ENCODE peak calls at places on chromosomes 1 and 21, in seven cellular contexts. E is HCT116, U is SK-N-SH, L is GM12878, C is K562, M is HepG2, J is H1. A is an unnamed sample.

GRCh38 chr1:34898220-34898820 is 31.1 kb downstream of the DLGAP3 start:
- DNase-seq in E (no peak), U (no peak), L (no peak), C (no peak), M (no peak), J (peak), A (no peak)

GRCh38 chr1:211724711-211725196 is 49.3 kb upstream of the NEK2 start:
- DNase-seq in E (no peak), U (no peak), L (no peak), C (no peak), M (peak), J (no peak), A (no peak)

GRCh38 chr1:94739521-94740061 is 80.6 kb upstream of the SLC44A3 start:
- DNase-seq in E (no peak), U (no peak), L (no peak), C (no peak), M (no peak), J (no peak), A (no peak)

GRCh38 chr1:33000427-33001026 is 35.9 kb upstream of the RNF19B start:
- DNase-seq in E (no peak), U (no peak), L (no peak), C (no peak), M (no peak), J (no peak), A (no peak)

GRCh38 chr1:23381233-23381885 is 11.7 kb upstream of the ZNF436 start:
- DNase-seq in E (no peak), U (no peak), L (no peak), C (no peak), M (no peak), J (no peak), A (no peak)

GRCh38 chr1:23556661-23557470 is 2.4 kb downstream of the ID3 start:
- DNase-seq in E (peak), U (no peak), L (no peak), C (no peak), M (peak), J (no peak), A (peak)

GRCh38 chr1:192224386-192224785 is 66.1 kb downstream of the RGS18 start:
- DNase-seq in E (no peak), U (no peak), L (no peak), C (no peak), M (no peak), J (no peak), A (no peak)

GRCh38 chr1:167467126-167467725 is 51.1 kb downstream of the CD247 start:
- DNase-seq in E (no peak), U (no peak), L (no peak), C (no peak), M (no peak), J (no peak), A (no peak)

GRCh38 chr1:174116042-174116441 is 43.3 kb upstream of the RABGAP1L start:
- DNase-seq in E (no peak), U (no peak), L (no peak), C (no peak), M (peak), J (no peak), A (no peak)

GRCh38 chr1:207181838-207182237 is 77.8 kb downstream of the C4BPA start:
- DNase-seq in E (no peak), U (no peak), L (no peak), C (no peak), M (no peak), J (no peak), A (no peak)

GRCh38 chr1:30106125-30106524 is 617.3 kb downstream of the MATN1 start:
- DNase-seq in E (no peak), U (peak), L (no peak), C (peak), M (peak), J (peak), A (no peak)

GRCh38 chr1:46532498-46533178 is 18.8 kb downstream of the KNCN start:
- DNase-seq in E (no peak), U (peak), L (no peak), C (peak), M (no peak), J (peak), A (peak)
- TF ChIP-seq JUND in E (no peak), U (no peak), L (no peak), C (peak), M (no peak), J (no peak), A (no peak)

DNA sequence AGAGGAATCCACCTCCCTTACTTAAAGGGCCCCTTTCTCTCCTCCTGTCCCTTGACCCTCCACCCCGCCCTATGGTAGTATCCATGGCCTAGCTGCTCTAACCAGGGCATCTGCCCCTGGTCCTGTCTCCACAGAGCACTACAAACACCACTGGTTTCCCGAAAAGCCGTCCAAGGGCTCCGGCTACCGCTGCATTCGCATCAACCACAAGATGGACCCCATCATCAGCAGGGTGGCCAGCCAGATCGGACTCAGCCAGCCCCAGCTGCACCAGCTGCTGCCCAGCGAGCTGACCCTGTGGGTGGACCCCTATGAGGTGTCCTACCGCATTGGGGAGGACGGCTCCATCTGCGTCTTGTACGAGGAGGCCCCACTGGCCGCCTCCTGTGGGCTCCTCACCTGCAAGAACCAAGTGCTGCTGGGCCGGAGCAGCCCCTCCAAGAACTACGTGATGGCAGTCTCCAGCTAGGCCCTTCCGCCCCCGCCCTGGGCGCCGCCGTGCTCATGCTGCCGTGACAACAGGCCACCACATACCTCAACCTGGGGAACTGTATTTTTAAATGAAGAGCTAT is 1.7 kb downstream of the BTG2 start:
- DNase-seq in E (no peak), U (no peak), L (no peak), C (no peak), M (no peak), J (peak), A (no peak)
- TF ChIP-seq JUND in E (no peak), U (no peak), L (no peak), C (no peak), M (no peak), J (no peak), A (no peak)

DNA sequence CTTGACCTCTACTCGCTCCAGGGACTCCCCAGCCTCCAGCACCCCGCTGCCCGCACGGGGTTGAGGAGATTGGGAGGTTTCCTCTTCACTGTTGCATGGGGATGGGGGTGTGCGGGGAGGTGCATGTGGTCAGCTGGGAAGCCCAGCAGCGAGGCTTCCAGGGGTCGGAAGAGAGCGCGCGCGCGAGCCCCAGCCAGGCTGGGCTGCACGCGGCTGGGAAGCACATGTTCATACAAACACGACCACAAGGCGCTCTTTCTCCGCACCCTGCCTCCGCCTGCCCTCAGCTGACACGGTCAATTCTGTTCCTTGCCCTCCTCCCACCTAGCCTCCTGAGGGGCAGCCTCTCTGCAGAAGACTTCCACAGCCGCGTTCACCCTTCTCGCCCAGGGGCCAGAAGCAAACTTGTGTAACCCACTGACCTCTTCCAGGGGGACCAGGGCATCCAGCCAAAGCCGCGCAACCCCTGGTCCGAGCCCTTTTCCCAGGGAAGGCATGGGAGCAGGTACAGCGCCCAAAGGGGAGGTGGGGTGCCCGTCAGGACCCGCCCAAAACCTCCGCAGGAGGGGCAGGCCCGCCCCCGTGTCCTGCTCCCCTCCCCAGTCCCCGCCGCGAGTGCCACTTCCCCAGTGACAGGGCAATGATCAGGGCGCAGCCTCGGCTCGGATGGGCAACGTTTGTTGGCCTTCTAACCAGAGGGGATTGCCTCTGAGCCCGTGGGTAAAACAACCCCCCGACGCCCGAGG is 1.3 kb downstream of the COL24A1 start:
- DNase-seq in E (no peak), U (peak), L (no peak), C (peak), M (no peak), J (peak), A (no peak)
- TF ChIP-seq JUND in E (no peak), U (no peak), L (no peak), C (no peak), M (no peak), J (no peak), A (no peak)

GRCh38 chr1:148263128-148263905 is 111.2 kb upstream of the NBPF11 start:
- DNase-seq in E (peak), U (peak), L (peak), C (peak), M (peak), J (peak), A (peak)

GRCh38 chr1:148263906-148264255 is 111.8 kb upstream of the NBPF11 start:
- DNase-seq in E (no peak), U (no peak), L (no peak), C (no peak), M (no peak), J (peak), A (no peak)

DNA sequence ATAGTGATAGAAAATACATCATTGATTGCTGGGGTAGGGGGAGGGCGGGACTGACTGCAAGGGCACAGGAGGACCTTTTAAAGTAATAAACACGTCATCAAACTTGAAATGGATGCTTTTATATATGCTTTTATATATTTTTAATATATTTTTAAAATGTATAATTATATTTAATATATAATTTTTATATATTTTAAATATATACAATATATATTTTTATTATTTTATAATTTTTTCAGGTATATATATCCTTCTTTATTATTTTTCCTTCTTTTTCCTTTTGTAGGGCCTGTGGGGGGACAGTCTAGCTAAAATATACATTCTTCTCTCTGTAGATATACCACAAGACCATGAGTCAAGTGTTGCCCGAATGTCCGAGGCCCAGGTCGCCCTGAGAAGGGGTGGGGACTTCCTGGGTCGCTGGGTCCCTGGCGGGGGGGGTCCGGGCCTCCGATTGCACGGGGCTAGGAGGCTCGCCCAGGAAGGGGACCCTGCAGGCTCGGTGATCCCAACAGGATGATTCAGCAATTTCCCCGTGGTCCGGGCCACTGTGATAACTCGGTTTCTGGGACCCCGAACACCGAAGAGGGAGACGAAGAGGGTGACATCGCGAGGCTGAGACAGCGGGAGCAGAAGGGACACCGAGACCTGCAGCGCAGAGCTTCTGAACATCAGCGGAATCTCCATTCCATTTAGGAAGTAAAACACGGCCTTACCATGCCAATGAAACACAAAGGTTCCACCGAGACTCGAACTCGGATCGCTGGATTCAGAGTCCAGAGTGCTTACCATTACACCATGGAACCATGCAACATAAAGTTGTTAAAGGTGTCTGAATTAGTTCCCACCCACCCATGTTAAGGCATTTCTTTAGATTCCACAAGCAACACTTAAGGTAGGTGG is 112.5 kb upstream of the NBPF11 start:
- DNase-seq in E (peak), U (no peak), L (no peak), C (peak), M (no peak), J (peak), A (no peak)
- TF ChIP-seq JUND in E (no peak), U (no peak), L (no peak), C (no peak), M (no peak), J (no peak), A (no peak)

GRCh38 chr1:161848676-161849075 is 82.6 kb downstream of the ATF6 start:
- DNase-seq in E (no peak), U (no peak), L (no peak), C (no peak), M (no peak), J (no peak), A (no peak)
- TF ChIP-seq JUND in E (no peak), U (no peak), L (no peak), C (no peak), M (no peak), J (no peak), A (no peak)

DNA sequence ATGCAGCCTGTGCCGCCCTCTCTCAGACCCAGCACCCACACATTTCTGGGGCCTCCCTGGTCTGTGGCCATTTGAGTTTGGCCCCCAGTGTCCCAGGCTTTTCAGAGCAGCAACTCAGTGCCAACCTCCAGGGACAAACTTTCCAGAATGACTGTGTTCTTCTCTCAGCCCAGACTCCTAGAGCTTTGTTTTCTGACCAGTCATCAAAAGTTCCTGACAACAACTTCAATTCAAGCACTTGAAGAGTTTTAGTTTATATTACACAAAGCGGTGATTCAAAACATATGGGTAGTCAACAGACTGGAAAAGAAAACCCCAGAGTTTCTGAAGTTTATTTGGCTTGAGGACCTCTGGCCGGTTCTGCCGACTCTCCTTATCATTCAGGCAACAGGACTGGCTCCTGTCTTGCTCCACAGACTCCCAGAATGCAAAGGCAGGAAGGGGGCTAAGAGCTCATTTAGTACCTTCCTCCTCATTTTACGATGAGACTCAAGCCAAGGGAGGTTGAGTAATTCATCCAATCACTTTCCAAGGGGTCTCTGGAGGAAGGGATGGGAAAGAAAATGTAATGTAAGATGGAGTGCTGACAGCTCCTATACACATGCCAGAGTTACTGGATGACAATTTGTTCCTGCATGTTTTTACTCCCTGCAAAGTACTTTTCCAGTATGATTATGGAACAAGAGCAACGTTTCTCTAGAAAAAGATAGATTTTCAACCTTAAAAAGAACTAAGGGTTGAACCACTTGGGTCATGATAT is 27.0 kb upstream of the TIAM1 start:
- DNase-seq in E (no peak), U (no peak), L (no peak), C (no peak), M (no peak), J (no peak), A (no peak)
- TF ChIP-seq JUND in E (no peak), U (no peak), L (no peak), C (no peak), M (no peak), J (no peak), A (no peak)

DNA sequence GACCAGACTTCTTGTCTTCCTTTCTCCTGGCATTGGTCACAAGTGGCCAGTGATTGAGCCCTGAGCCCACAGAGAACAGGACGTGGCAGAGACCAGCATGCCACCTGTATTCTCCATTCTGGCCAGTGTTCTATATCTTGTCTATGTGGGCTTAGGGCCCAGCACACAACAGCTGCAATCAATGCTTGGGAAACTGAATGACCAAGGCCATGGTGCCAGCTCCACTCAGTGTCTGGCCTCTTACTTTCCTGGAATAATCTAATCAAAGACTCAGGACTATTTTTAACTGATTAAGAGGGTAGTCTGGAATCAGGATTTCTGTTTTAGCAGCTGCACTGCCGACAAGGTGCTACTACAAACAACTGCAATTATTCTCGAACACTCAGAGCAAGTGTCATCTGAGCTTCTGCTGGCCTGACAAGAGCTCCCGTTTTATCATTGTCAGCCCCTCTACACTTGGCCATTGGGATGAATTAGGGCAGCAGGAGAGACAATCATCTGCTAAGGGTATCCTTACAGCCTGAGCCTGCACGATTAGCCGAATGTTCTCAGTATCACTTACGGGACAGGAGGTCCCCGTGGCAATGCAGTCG is 74.4 kb upstream of the GRIK3 start:
- DNase-seq in E (no peak), U (no peak), L (no peak), C (no peak), M (no peak), J (no peak), A (no peak)
- TF ChIP-seq JUND in E (no peak), U (no peak), L (no peak), C (no peak), M (no peak), J (no peak), A (no peak)

DNA sequence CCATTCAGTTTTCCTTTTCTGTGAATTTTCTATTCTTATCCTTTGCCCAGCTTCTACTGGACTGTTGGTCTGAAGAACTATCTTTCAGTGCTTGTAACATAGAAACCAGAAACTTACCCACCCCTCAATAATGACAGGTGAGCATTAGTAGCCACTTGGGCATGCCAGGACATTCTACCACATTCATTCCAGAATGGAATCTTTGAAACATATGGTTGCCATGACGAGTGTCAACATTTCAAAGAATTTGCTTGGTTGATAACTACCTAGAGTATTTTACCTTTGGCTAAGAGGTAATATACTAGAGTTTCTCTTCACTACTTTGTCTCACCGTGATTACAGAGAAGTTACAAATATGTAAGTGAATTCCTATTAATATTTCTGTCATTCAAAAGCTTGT is at the start of gene MROH9:
- DNase-seq in E (no peak), U (no peak), L (no peak), C (no peak), M (no peak), J (no peak), A (no peak)
- TF ChIP-seq JUND in E (no peak), U (no peak), L (no peak), C (no peak), M (no peak), J (no peak), A (no peak)

DNA sequence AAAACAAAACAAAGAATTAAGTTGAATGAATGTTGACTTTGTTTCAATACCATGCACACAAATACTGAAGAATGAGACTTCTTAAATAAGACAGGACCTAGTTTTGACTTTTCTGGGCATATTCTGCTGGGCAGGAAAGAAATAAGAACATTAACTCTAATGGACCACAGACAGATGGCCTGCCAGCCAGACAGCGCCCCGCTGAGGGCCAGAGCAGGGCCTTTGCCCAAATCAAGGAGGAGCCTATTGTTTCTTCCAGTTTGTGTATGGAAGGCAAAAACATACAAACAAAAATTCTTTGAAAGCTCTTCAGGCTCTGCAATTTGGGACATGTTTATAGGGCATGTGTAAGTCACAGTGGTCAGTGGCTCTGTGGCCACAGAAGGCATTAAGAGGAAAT is 44.4 kb upstream of the KIF26B start:
- DNase-seq in E (no peak), U (no peak), L (no peak), C (no peak), M (no peak), J (no peak), A (no peak)
- TF ChIP-seq JUND in E (no peak), U (no peak), L (no peak), C (no peak), M (no peak), J (no peak), A (no peak)